ENCODE peak calls at places on chromosomes 13 and 19, in six cellular contexts. S is dorsolateral prefrontal cortex, L is GM12865, Y is coronary artery, H is fibroblast of the aortic adventitia, F is fibroblast of pulmonary artery. R is an unnamed sample.

GRCh38 chr19:15841875-15842569 is 26.6 kb upstream of the OR10H1 start:
- DNase-seq in S (no peak), L (peak), Y (no peak), H (no peak), F (no peak), R (no peak)

GRCh38 chr19:44002212-44002565 is 568 bp upstream of the ZNF230 start:
- DNase-seq in S (no peak), L (no peak), Y (no peak), H (peak), F (peak), R (no peak)

GRCh38 chr13:109715902-109716301 is 70.5 kb downstream of the IRS2 start:
- DNase-seq in S (no peak), L (no peak), Y (no peak), H (no peak), F (peak), R (peak)

GRCh38 chr13:80363890-80364503 is 23.1 kb upstream of the SPRY2 start:
- DNase-seq in S (no peak), L (peak), Y (no peak), H (peak), F (peak), R (no peak)

GRCh38 chr19:9939301-9939913 is 3.1 kb upstream of the OLFM2 start:
- DNase-seq in S (no peak), L (no peak), Y (no peak), H (peak), F (peak), R (no peak)

GRCh38 chr19:16001481-16002312 is 52.9 kb downstream of the OR10H4 start:
- DNase-seq in S (no peak), L (peak), Y (no peak), H (peak), F (peak), R (peak)

GRCh38 chr19:1465191-1466016 is 13.6 kb downstream of the C19orf25 start:
- DNase-seq in S (no peak), L (no peak), Y (no peak), H (no peak), F (no peak), R (no peak)

GRCh38 chr13:98233127-98233526 is 56.1 kb upstream of the RNF113B start:
- DNase-seq in S (no peak), L (no peak), Y (no peak), H (no peak), F (no peak), R (no peak)

GRCh38 chr19:55485439-55486011 is 537 bp downstream of the NAT14 start:
- DNase-seq in S (no peak), L (peak), Y (no peak), H (no peak), F (no peak), R (no peak)

GRCh38 chr13:31909889-31910551 is 121.6 kb upstream of the FRY start:
- DNase-seq in S (no peak), L (peak), Y (no peak), H (peak), F (peak), R (peak)

GRCh38 chr13:48542581-48543341 is 9.9 kb upstream of the RCBTB2 start:
- DNase-seq in S (no peak), L (no peak), Y (no peak), H (no peak), F (peak), R (no peak)

GRCh38 chr19:18428837-18429674 is 8.9 kb downstream of the ISYNA1 start:
- DNase-seq in S (peak), L (peak), Y (no peak), H (peak), F (peak), R (peak)

GRCh38 chr19:46791944-46792343 is 3.5 kb upstream of the SLC1A5 start:
- DNase-seq in S (no peak), L (no peak), Y (no peak), H (no peak), F (no peak), R (peak)

GRCh38 chr13:59483441-59484116 is 680.1 kb downstream of the DIAPH3 start:
- DNase-seq in S (no peak), L (no peak), Y (no peak), H (peak), F (peak), R (no peak)

GRCh38 chr19:41327076-41327475 is 17.1 kb downstream of the CCDC97 start:
- DNase-seq in S (no peak), L (peak), Y (no peak), H (no peak), F (no peak), R (no peak)

GRCh38 chr19:16654151-16654550 is 5.8 kb downstream of the SMIM7 start:
- DNase-seq in S (no peak), L (no peak), Y (no peak), H (no peak), F (no peak), R (no peak)

GRCh38 chr19:33063356-33064116 is 1.2 kb downstream of the RHPN2 start:
- DNase-seq in S (no peak), L (no peak), Y (no peak), H (peak), F (peak), R (peak)

GRCh38 chr19:15643387-15643786 is 2.7 kb downstream of the CYP4F3 start:
- DNase-seq in S (no peak), L (no peak), Y (no peak), H (no peak), F (no peak), R (no peak)

GRCh38 chr13:31824705-31825512 is 85.6 kb downstream of the RXFP2 start:
- DNase-seq in S (no peak), L (peak), Y (no peak), H (peak), F (peak), R (peak)

GRCh38 chr19:23263870-23264590 is 13.8 kb upstream of the ZNF724 start:
- DNase-seq in S (no peak), L (no peak), Y (no peak), H (no peak), F (no peak), R (no peak)

GRCh38 chr19:58123354-58123753 is 25.3 kb upstream of the ZSCAN18 start:
- DNase-seq in S (no peak), L (no peak), Y (no peak), H (no peak), F (no peak), R (no peak)

GRCh38 chr13:31755803-31756212 is 16.5 kb downstream of the RXFP2 start:
- DNase-seq in S (no peak), L (no peak), Y (no peak), H (peak), F (no peak), R (peak)

GRCh38 chr13:36870050-36870692 is 49.9 kb downstream of the SMAD9 start:
- DNase-seq in S (no peak), L (no peak), Y (no peak), H (no peak), F (no peak), R (no peak)

GRCh38 chr19:5997371-5997770 is 19.4 kb upstream of the RANBP3 start:
- DNase-seq in S (no peak), L (no peak), Y (no peak), H (no peak), F (no peak), R (no peak)

GRCh38 chr13:93872376-93872775 is 607.1 kb downstream of the DCT start:
- DNase-seq in S (no peak), L (no peak), Y (no peak), H (no peak), F (no peak), R (no peak)

GRCh38 chr13:36907266-36907665 is 12.8 kb downstream of the SMAD9 start:
- DNase-seq in S (no peak), L (no peak), Y (no peak), H (no peak), F (no peak), R (no peak)

GRCh38 chr19:5993516-5994406 is 15.8 kb upstream of the RANBP3 start:
- DNase-seq in S (no peak), L (no peak), Y (no peak), H (no peak), F (peak), R (no peak)

GRCh38 chr19:1992759-1993260 is 22.7 kb downstream of the BTBD2 start:
- DNase-seq in S (no peak), L (no peak), Y (no peak), H (no peak), F (no peak), R (no peak)

GRCh38 chr19:495440-496332 is 600 bp upstream of the MADCAM1 start:
- DNase-seq in S (peak), L (peak), Y (no peak), H (peak), F (peak), R (peak)

GRCh38 chr13:40586886-40587285 is 79.6 kb downstream of the FOXO1 start:
- DNase-seq in S (no peak), L (no peak), Y (no peak), H (no peak), F (peak), R (no peak)

GRCh38 chr19:52889076-52889475 is 8.4 kb downstream of the ZNF320 start:
- DNase-seq in S (no peak), L (no peak), Y (no peak), H (no peak), F (no peak), R (no peak)

GRCh38 chr13:42821437-42821836 is 40.1 kb downstream of the FAM216B start:
- DNase-seq in S (no peak), L (no peak), Y (no peak), H (peak), F (peak), R (peak)

GRCh38 chr13:36030670-36031331 is 100.4 kb downstream of the DCLK1 start:
- DNase-seq in S (no peak), L (no peak), Y (no peak), H (peak), F (peak), R (no peak)

GRCh38 chr13:105272660-105273631 is 1262.5 kb downstream of the EFNB2 start:
- DNase-seq in S (no peak), L (peak), Y (no peak), H (no peak), F (no peak), R (no peak)

GRCh38 chr13:27101847-27102246 is 69.8 kb downstream of the USP12 start:
- DNase-seq in S (no peak), L (no peak), Y (no peak), H (no peak), F (no peak), R (no peak)

GRCh38 chr13:27101289-27101688 is 70.3 kb downstream of the USP12 start:
- DNase-seq in S (no peak), L (no peak), Y (no peak), H (no peak), F (no peak), R (no peak)

GRCh38 chr13:27097691-27098090 is 73.9 kb downstream of the USP12 start:
- DNase-seq in S (no peak), L (no peak), Y (no peak), H (no peak), F (no peak), R (no peak)
- TF ChIP-seq CTCF in S (no peak), L (no peak), Y (no peak), H (no peak), F (no peak), R (no peak)

GRCh38 chr13:27770809-27771208 is 21.5 kb upstream of the GSX1 start:
- DNase-seq in S (no peak), L (peak), Y (no peak), H (peak), F (peak), R (peak)

DNA sequence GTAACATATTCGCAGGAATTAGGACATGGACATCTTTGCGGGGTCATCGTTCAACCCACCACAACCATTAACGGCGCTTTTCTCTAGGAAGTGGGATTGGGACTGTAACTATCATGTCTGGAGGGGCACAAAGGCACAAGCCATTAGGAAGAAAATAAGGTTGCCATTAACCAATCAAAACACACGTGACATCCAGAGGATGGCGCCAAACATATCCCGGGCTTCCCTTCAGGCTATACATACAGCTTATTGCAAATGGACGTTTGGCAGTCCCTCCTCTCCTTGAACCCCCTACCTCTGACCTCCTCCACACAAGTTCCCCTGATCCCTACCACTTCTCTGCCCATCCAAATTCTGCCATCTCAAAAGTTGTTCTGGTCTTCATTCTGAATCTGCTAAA is 26.6 kb upstream of the GSX1 start:
- DNase-seq in S (no peak), L (no peak), Y (no peak), H (no peak), F (no peak), R (no peak)
- TF ChIP-seq CTCF in S (no peak), L (no peak), Y (no peak), H (no peak), F (no peak), R (no peak)

GRCh38 chr19:4064073-4064550 is 2.6 kb downstream of the ZBTB7A start:
- DNase-seq in S (no peak), L (no peak), Y (no peak), H (no peak), F (peak), R (no peak)

GRCh38 chr19:4062576-4063368 is 3.9 kb downstream of the ZBTB7A start:
- DNase-seq in S (no peak), L (no peak), Y (no peak), H (no peak), F (no peak), R (no peak)

GRCh38 chr19:4061683-4062575 is 4.8 kb downstream of the ZBTB7A start:
- DNase-seq in S (no peak), L (no peak), Y (peak), H (no peak), F (no peak), R (no peak)

GRCh38 chr19:4064551-4065260 is 2.0 kb downstream of the ZBTB7A start:
- DNase-seq in S (peak), L (peak), Y (peak), H (no peak), F (no peak), R (no peak)

GRCh38 chr19:4063369-4064072 is 3.2 kb downstream of the ZBTB7A start:
- DNase-seq in S (no peak), L (peak), Y (no peak), H (no peak), F (no peak), R (no peak)
- TF ChIP-seq CTCF in S (no peak), L (no peak), Y (no peak), H (no peak), F (peak), R (peak)

GRCh38 chr13:29397265-29397664 is 198.2 kb downstream of the SLC7A1 start:
- DNase-seq in S (no peak), L (no peak), Y (no peak), H (no peak), F (no peak), R (no peak)
- TF ChIP-seq CTCF in S (no peak), L (no peak), Y (no peak), H (no peak), F (no peak), R (peak)

GRCh38 chr19:34732548-34733255 is 1.3 kb upstream of the ZNF181 start:
- DNase-seq in S (no peak), L (no peak), Y (no peak), H (no peak), F (no peak), R (no peak)
- TF ChIP-seq CTCF in S (no peak), L (no peak), Y (no peak), H (no peak), F (no peak), R (no peak)